ENCODE peak calls at places on chromosomes 12 and 14, in nine cellular contexts. V is left ventricle myocardium inferior; P is NCI-H446 treated with DMSO at 0.1 percent for 48 hours; T is NCI-H2171; Z is colonic mucosa; I is endothelial cell; M is stimulated activated CD4-positive, alpha-beta T cell treated with anti-CD3 and anti-CD28 coated beads, Interleukin-12 subunit alpha, Interleukin-12 subunit beta, amount 100 ng/mL, for 4 hours; X is ELR; W is NAMALWA. Q is an unnamed sample.
A peak's percentile ranks its signal among the peaks of the same experiment; 100 is the strongest.

GRCh38 chr12:131039551-131039950 is 85.8 kb downstream of the ADGRD1 start:
- DNase-seq in I (no peak), P (no peak), M (no peak), W (no peak), Z (no peak), V (no peak), T (no peak), X (no peak), Q (no peak)

GRCh38 chr14:101474563-101475467 is 86.5 kb upstream of the DIO3 start:
- DNase-seq in I (no peak), W (no peak), M (no peak), T (no peak), P (no peak), V (no peak), Z (no peak), X (no peak), Q (no peak)

GRCh38 chr14:106507354-106507753 is 981.0 kb downstream of the TMEM121 start:
- DNase-seq in M (no peak), W (no peak), Z (no peak), P (no peak), X (no peak), V (no peak), T (no peak), I (no peak), Q (no peak)

GRCh38 chr12:98343002-98343567 is 172.3 kb upstream of the TMPO start:
- DNase-seq in I (no peak), M (no peak), X (no peak), V (no peak), T (no peak), Z (no peak), W (no peak), P (no peak), Q (no peak)

GRCh38 chr12:132836803-132837331 is 8.2 kb upstream of the GOLGA3 start:
- DNase-seq in I (no peak), T (peak; percentile 34), M (no peak), P (no peak), X (no peak), V (no peak), Z (no peak), W (no peak), Q (no peak)

GRCh38 chr14:100577321-100577985 is 9.8 kb downstream of the BEGAIN start:
- DNase-seq in T (no peak), M (no peak), Z (no peak), W (no peak), I (no peak), P (no peak), V (peak; percentile 10), X (no peak), Q (no peak)

GRCh38 chr14:51269634-51270033 is 29.6 kb downstream of the TMX1 start:
- DNase-seq in X (no peak), P (no peak), V (no peak), I (no peak), M (no peak), Z (no peak), W (no peak), T (no peak), Q (no peak)

GRCh38 chr14:104176611-104177010 is 38.2 kb downstream of the KIF26A start:
- DNase-seq in Z (no peak), V (no peak), T (no peak), I (no peak), X (no peak), W (no peak), P (no peak), M (no peak), Q (no peak)

GRCh38 chr14:41062826-41063225 is 543.9 kb upstream of the LRFN5 start:
- DNase-seq in V (no peak), Z (no peak), M (no peak), X (no peak), T (no peak), I (no peak), P (no peak), W (no peak), Q (no peak)

GRCh38 chr12:12823308-12823707 is 10.2 kb downstream of the DDX47 start:
- DNase-seq in Z (no peak), P (no peak), T (no peak), V (no peak), I (no peak), X (peak; percentile 85), W (no peak), M (no peak), Q (no peak)

GRCh38 chr12:124529595-124530276 is 37.7 kb downstream of the NCOR2 start:
- DNase-seq in I (no peak), T (no peak), Z (no peak), V (no peak), P (no peak), M (no peak), X (no peak), W (no peak), Q (no peak)

GRCh38 chr12:79765157-79765556 is 74.4 kb upstream of the PAWR start:
- DNase-seq in P (no peak), M (no peak), V (no peak), T (no peak), I (no peak), Z (no peak), W (no peak), X (no peak), Q (no peak)

GRCh38 chr12:91460457-91460856 is 277.8 kb upstream of the DCN start:
- DNase-seq in W (no peak), M (no peak), Z (peak; percentile 17), T (no peak), X (no peak), I (no peak), P (no peak), V (no peak), Q (no peak)

GRCh38 chr14:51929920-51930682 is 59.2 kb upstream of the RTRAF start:
- DNase-seq in W (no peak), I (no peak), M (no peak), Z (no peak), T (no peak), V (no peak), P (no peak), X (no peak), Q (no peak)

GRCh38 chr14:99604766-99605298 is 825 bp upstream of the CCDC85C start:
- DNase-seq in X (peak; percentile 64), P (no peak), W (no peak), T (no peak), I (peak; percentile 62), M (peak; percentile 36), Z (no peak), V (no peak), Q (peak; percentile 22)

GRCh38 chr12:46908236-46908935 is 82.6 kb upstream of the SLC38A4 start:
- DNase-seq in I (no peak), X (peak; percentile 76), P (no peak), V (no peak), M (no peak), T (no peak), Z (no peak), W (no peak), Q (no peak)

GRCh38 chr12:98757455-98757854 is 112.4 kb downstream of the APAF1 start:
- DNase-seq in W (no peak), Z (no peak), I (no peak), V (no peak), P (no peak), T (no peak), M (no peak), X (no peak), Q (no peak)

GRCh38 chr14:99605299-99605961 is 1.4 kb upstream of the CCDC85C start:
- DNase-seq in Z (peak; percentile 71), V (peak; percentile 59), W (no peak), X (peak; percentile 85), I (peak; percentile 41), P (peak; percentile 59), T (peak; percentile 90), M (peak; percentile 69), Q (peak; percentile 52)

GRCh38 chr12:64395739-64396138 is 5.2 kb upstream of the C12orf56 start:
- DNase-seq in M (no peak), Z (no peak), W (no peak), X (no peak), P (no peak), V (no peak), I (no peak), T (no peak), Q (no peak)

GRCh38 chr12:39272934-39273770 is 169.8 kb downstream of the KIF21A start:
- DNase-seq in I (peak; percentile 66), M (no peak), P (peak; percentile 19), Z (peak; percentile 45), X (peak; percentile 47), T (peak; percentile 6), W (peak; percentile 59), V (no peak), Q (peak; percentile 18)

GRCh38 chr12:19648173-19648572 is 208.9 kb downstream of the AEBP2 start:
- DNase-seq in W (no peak), Z (no peak), I (no peak), T (no peak), X (no peak), M (no peak), V (no peak), P (no peak), Q (no peak)

GRCh38 chr12:20189767-20190166 is 178.6 kb upstream of the PDE3A start:
- DNase-seq in I (no peak), Z (no peak), T (no peak), W (no peak), M (no peak), P (no peak), X (no peak), V (no peak), Q (no peak)

GRCh38 chr12:105911966-105912365 is 226.8 kb downstream of the NUAK1 start:
- DNase-seq in V (no peak), Z (no peak), P (no peak), M (no peak), X (peak; percentile 11), I (no peak), T (no peak), W (no peak), Q (no peak)

GRCh38 chr12:99386907-99387306 is 260.6 kb upstream of the GARIN6 start:
- DNase-seq in V (no peak), M (no peak), Z (no peak), W (peak; percentile 82), I (no peak), X (peak; percentile 68), P (no peak), T (peak; percentile 17), Q (no peak)

GRCh38 chr12:111066744-111067437 is 146.5 kb upstream of the MYL2 start:
- DNase-seq in T (peak; percentile 16), V (no peak), Z (no peak), P (no peak), X (peak; percentile 18), W (peak; percentile 59), I (no peak), M (no peak), Q (no peak)

GRCh38 chr12:56230449-56231183 is 765 bp downstream of the SLC39A5 start:
- DNase-seq in X (no peak), W (no peak), M (no peak), P (no peak), I (no peak), Z (peak; percentile 92), V (no peak), T (no peak), Q (no peak)

GRCh38 chr12:25811656-25812126 is 146.8 kb upstream of the RASSF8 start:
- DNase-seq in T (no peak), P (no peak), Z (no peak), X (peak; percentile 56), V (no peak), W (peak; percentile 24), I (no peak), M (no peak), Q (no peak)

GRCh38 chr12:132281021-132281420 is 48.4 kb downstream of the GALNT9 start:
- DNase-seq in W (no peak), T (no peak), V (no peak), M (no peak), X (no peak), Z (no peak), P (no peak), I (no peak), Q (no peak)

GRCh38 chr12:116336542-116337065 is 59.1 kb upstream of the MED13L start:
- DNase-seq in M (no peak), W (peak; percentile 67), P (no peak), I (no peak), X (peak; percentile 91), T (no peak), V (no peak), Z (no peak), Q (peak; percentile 81)

GRCh38 chr14:91127924-91128323 is 14.1 kb downstream of the DGLUCY start:
- DNase-seq in Z (no peak), P (no peak), X (no peak), M (no peak), I (no peak), W (no peak), V (no peak), T (no peak), Q (no peak)

GRCh38 chr12:3634348-3634747 is 118.6 kb downstream of the CRACR2A start:
- DNase-seq in Z (no peak), T (no peak), I (no peak), P (no peak), V (no peak), M (no peak), X (no peak), W (no peak), Q (no peak)

Q was measured in memory B cell.